ENCODE peak calls at places on chromosomes 12 and 14, in four cellular contexts. One of them, this sample, is unnamed.

GRCh38 chr12:67426067-67426466 is 156.9 kb downstream of the CAND1 start:
- DNase-seq in AG08395: peak
- DNase-seq in NCI-H82: no peak
- DNase-seq in HEK293T: peak
- DNase-seq in this sample: peak

GRCh38 chr14:83828406-83828805 is 1701.5 kb upstream of the FLRT2 start:
- DNase-seq in AG08395: no peak
- DNase-seq in NCI-H82: no peak
- DNase-seq in HEK293T: no peak
- DNase-seq in this sample: no peak

GRCh38 chr12:54018608-54018984 is 9.6 kb upstream of the HOXC6 start:
- DNase-seq in AG08395: peak
- DNase-seq in NCI-H82: peak
- DNase-seq in HEK293T: no peak
- DNase-seq in this sample: no peak

GRCh38 chr12:4145990-4146859 is 127.3 kb upstream of the CCND2 start:
- DNase-seq in AG08395: no peak
- DNase-seq in NCI-H82: no peak
- DNase-seq in HEK293T: no peak
- DNase-seq in this sample: no peak

GRCh38 chr14:73238262-73238852 is 1.1 kb downstream of the PAPLN start:
- DNase-seq in AG08395: peak
- DNase-seq in NCI-H82: peak
- DNase-seq in HEK293T: no peak
- DNase-seq in this sample: no peak

GRCh38 chr12:47736877-47737676 is 11.8 kb upstream of the ENDOU start:
- DNase-seq in AG08395: peak
- DNase-seq in NCI-H82: peak
- DNase-seq in HEK293T: no peak
- DNase-seq in this sample: peak

GRCh38 chr14:23052182-23052623 is 5.1 kb downstream of the CDH24 start:
- DNase-seq in AG08395: no peak
- DNase-seq in NCI-H82: no peak
- DNase-seq in HEK293T: no peak
- DNase-seq in this sample: no peak

GRCh38 chr12:120737557-120738251 is 12.1 kb downstream of the ACADS start:
- DNase-seq in AG08395: no peak
- DNase-seq in NCI-H82: peak
- DNase-seq in HEK293T: peak
- DNase-seq in this sample: no peak

GRCh38 chr12:127162902-127163301 is 1104.1 kb upstream of the TMEM132C start:
- DNase-seq in AG08395: peak
- DNase-seq in NCI-H82: no peak
- DNase-seq in HEK293T: no peak
- DNase-seq in this sample: no peak